ENCODE peak calls at places on chromosome 17, in four cellular contexts. D is heart right ventricle, V is kidney, R is tibial nerve. B is an unnamed sample.
A peak's percentile ranks its signal among the peaks of the same experiment; 100 is the strongest.

GRCh38 chr17:75679706-75680201 is 12.6 kb downstream of the SAP30BP start:
- DNase-seq in D (peak; percentile 46), V (peak; percentile 77), R (peak; percentile 41), B (no peak)

GRCh38 chr17:63445571-63446217 is 412 bp downstream of the CYB561 start:
- DNase-seq in D (no peak), V (peak; percentile 87), R (no peak), B (no peak)

GRCh38 chr17:82127704-82128103 is 29.7 kb upstream of the FASN start:
- DNase-seq in D (no peak), V (no peak), R (no peak), B (no peak)

GRCh38 chr17:51813166-51813783 is 345.2 kb downstream of the CA10 start:
- DNase-seq in D (no peak), V (no peak), R (no peak), B (no peak)

GRCh38 chr17:15334266-15334665 is 7.1 kb downstream of the TEKT3 start:
- DNase-seq in D (no peak), V (no peak), R (no peak), B (no peak)

GRCh38 chr17:48576479-48577309 is 1.5 kb downstream of the HOXB4 start:
- DNase-seq in D (no peak), V (peak; percentile 83), R (no peak), B (no peak)

GRCh38 chr17:66255112-66255511 is 25.9 kb upstream of the APOH start:
- DNase-seq in D (peak; percentile 36), V (no peak), R (no peak), B (no peak)

GRCh38 chr17:28864991-28865849 is 10.4 kb downstream of the ERAL1 start:
- DNase-seq in D (no peak), V (no peak), R (no peak), B (no peak)

GRCh38 chr17:81060416-81060815 is 25.5 kb downstream of the BAIAP2 start:
- DNase-seq in D (no peak), V (no peak), R (no peak), B (no peak)

GRCh38 chr17:44558349-44559287 is 1.3 kb downstream of the FZD2 start:
- DNase-seq in D (no peak), V (no peak), R (no peak), B (no peak)

GRCh38 chr17:13727441-13728171 is 125.9 kb upstream of the HS3ST3A1 start:
- DNase-seq in D (no peak), V (no peak), R (no peak), B (no peak)

GRCh38 chr17:7951143-7951792 is 19.3 kb downstream of the CNTROB start:
- DNase-seq in D (no peak), V (no peak), R (no peak), B (no peak)

GRCh38 chr17:79044462-79044861 is 20.5 kb downstream of the C1QTNF1 start:
- DNase-seq in D (no peak), V (no peak), R (no peak), B (peak; percentile 40)

GRCh38 chr17:64785050-64785449 is 122.9 kb upstream of the SMURF2 start:
- DNase-seq in D (no peak), V (peak; percentile 46), R (no peak), B (peak; percentile 63)

GRCh38 chr17:45967378-45967777 is 31.7 kb upstream of the STH start:
- DNase-seq in D (no peak), V (no peak), R (no peak), B (no peak)

GRCh38 chr17:59745040-59745439 is 37.6 kb downstream of the VMP1 start:
- DNase-seq in D (no peak), V (no peak), R (no peak), B (no peak)
- H3K27ac ChIP-seq in D (no peak overlapping the region), V (no peak overlapping the region), R (no peak overlapping the region), B (no peak overlapping the region)

GRCh38 chr17:74431568-74432483 is at the start of gene GPRC5C:
- DNase-seq in D (peak; percentile 83), V (peak; percentile 95), R (peak; percentile 55), B (no peak)
- H3K4me1 ChIP-seq in D (peaks cover 41% of the 10 kb centered on the region), V (peaks cover 41% of the 10 kb centered on the region), R (no peaks in the 10 kb centered on the region), B (peaks cover 69% of the 10 kb centered on the region)

GRCh38 chr17:40822132-40822812 is at the start of gene KRT10:
- DNase-seq in D (no peak), V (no peak), R (no peak), B (no peak)
- H3K27ac ChIP-seq in D (no peak within 1 kb of the TSS), V (no peak within 1 kb of the TSS), R (no peak within 1 kb of the TSS), B (peak within 1 kb of the TSS; percentile 92)

DNA sequence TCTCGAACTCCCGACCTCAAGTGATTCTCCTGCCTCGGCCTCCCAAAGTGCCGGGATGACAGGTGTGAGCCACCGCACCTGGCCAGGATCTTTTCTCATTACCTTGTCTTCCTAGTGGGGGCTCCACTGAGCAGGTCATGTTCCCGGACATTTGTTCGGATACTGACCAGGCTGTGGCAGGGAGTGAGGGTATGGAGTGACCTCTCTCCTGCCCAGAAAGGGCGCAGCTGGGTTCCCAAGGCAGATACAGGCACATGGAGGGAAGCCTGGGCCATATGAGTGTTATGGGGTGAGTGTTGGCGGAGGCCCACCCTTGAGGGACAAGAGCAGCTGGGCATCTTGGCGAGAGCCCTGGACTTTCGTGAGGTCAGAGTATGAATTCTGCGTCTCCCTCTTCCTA is 5.5 kb downstream of the SERPINF1 start:
- DNase-seq in D (no peak), V (no peak), R (no peak), B (no peak)
- H3K4me1 ChIP-seq in D (peaks cover 14% of the 10 kb centered on the region), V (peaks cover 4% of the 10 kb centered on the region), R (no peaks in the 10 kb centered on the region), B (peaks cover 69% of the 10 kb centered on the region)